ENCODE peak calls at places on chromosomes 1 and 21, in seven cellular contexts. E is ovary, R is H1, C is transverse colon, B is vagina, G is upper lobe of left lung, Y is uterus. M is an unnamed sample.

GRCh38 chr1:46345281-46345680 is 4.7 kb downstream of the NSUN4 start:
- DNase-seq in G (no peak), E (no peak), C (no peak), Y (no peak), B (no peak), R (no peak), M (no peak)

GRCh38 chr1:72366473-72366872 is 84.1 kb upstream of the NEGR1 start:
- DNase-seq in E (no peak), G (peak; percentile 73), Y (no peak), C (no peak), R (no peak), B (no peak), M (no peak)

GRCh38 chr1:184390889-184391288 is 4.1 kb downstream of the C1orf21 start:
- DNase-seq in B (no peak), G (no peak), E (no peak), R (no peak), Y (no peak), C (no peak), M (no peak)

GRCh38 chr1:184860985-184861754 is 106.5 kb upstream of the EDEM3 start:
- DNase-seq in E (no peak), R (no peak), Y (no peak), B (no peak), G (no peak), C (peak; percentile 37), M (no peak)

GRCh38 chr1:1573843-1574720 is 581 bp downstream of the SSU72 start:
- DNase-seq in C (peak; percentile 65), Y (no peak), B (no peak), R (no peak), G (peak; percentile 45), E (peak; percentile 60), M (no peak)

GRCh38 chr1:71650126-71650525 is 569.3 kb upstream of the ZRANB2 start:
- DNase-seq in B (no peak), E (no peak), C (no peak), G (no peak), R (no peak), Y (no peak), M (no peak)

GRCh38 chr1:19101244-19101643 is 108.8 kb downstream of the UBR4 start:
- DNase-seq in E (no peak), C (no peak), R (no peak), G (no peak), Y (no peak), B (no peak), M (no peak)

GRCh38 chr1:10865518-10866313 is 69.3 kb upstream of the CASZ1 start:
- DNase-seq in G (no peak), E (no peak), Y (no peak), B (no peak), R (no peak), C (no peak), M (no peak)

GRCh38 chr21:43609501-43610340 is 49.6 kb downstream of the HSF2BP start:
- DNase-seq in E (peak; percentile 60), C (peak; percentile 71), R (no peak), B (no peak), G (peak; percentile 79), Y (peak; percentile 25), M (no peak)

GRCh38 chr1:155678027-155678426 is 10.5 kb downstream of the YY1AP1 start:
- DNase-seq in G (no peak), E (no peak), R (no peak), Y (no peak), C (no peak), B (no peak), M (no peak)

GRCh38 chr1:216626394-216627067 is 96.7 kb downstream of the ESRRG start:
- DNase-seq in Y (no peak), G (no peak), B (no peak), R (no peak), E (no peak), C (no peak), M (no peak)

DNA sequence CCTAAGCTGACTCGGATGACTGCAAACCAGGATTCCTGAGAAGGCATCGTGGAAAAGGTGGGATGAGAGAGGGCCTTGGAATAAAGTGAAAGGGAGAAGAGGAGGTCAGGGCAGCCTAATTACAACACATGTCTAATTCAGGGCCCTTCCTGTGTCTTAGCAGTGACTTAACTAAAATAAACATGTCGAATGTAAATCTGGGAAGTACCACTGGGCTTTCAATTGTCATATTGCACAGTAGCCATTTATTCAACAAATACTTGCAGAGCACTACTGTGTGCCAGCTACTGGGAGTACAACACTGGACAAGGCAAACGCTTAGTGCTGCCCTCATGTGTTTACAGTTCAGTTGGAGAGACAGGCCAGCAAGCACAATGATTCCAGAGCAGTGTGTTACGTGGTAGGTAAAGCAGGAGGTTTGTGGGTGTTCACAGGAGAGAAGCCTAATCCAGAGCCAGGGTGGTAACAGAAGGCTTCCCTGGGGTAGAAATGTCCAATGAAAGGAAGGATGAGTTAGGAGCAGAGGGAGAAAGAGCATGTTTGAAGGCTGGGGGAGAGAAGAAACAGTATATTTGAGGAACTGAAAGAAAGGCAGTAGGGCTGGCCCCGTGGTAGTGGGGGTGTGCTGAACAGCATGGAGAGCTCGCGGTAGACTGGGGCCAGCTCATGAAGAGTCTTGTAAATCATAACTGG is 38.0 kb upstream of the RASAL2 start:
- DNase-seq in Y (no peak), G (peak; percentile 44), R (no peak), E (no peak), C (no peak), B (no peak), M (no peak)
- TF ChIP-seq CTCF in Y (no peak), G (no peak), R (peak; percentile 23), E (no peak), C (no peak), B (no peak), M (no peak)

GRCh38 chr21:25607812-25608737 is 794 bp upstream of the MRPL39 start:
- DNase-seq in C (peak; percentile 84), G (peak; percentile 86), B (no peak), Y (peak; percentile 81), E (peak; percentile 80), R (peak; percentile 47), M (peak; percentile 30)

GRCh38 chr21:25607151-25607811 is at the start of gene MRPL39:
- DNase-seq in B (no peak), G (peak; percentile 86), R (peak; percentile 78), E (peak; percentile 84), Y (peak; percentile 79), C (peak; percentile 89), M (peak; percentile 53)
- TF ChIP-seq POLR2A in B (no peak), G (peak; percentile 62), R (peak; percentile 82), E (no peak), Y (no peak), C (peak; percentile 55), M (no peak)

GRCh38 chr1:84635261-84635848 is 54.9 kb downstream of the SSX2IP start:
- DNase-seq in B (no peak), R (no peak), E (no peak), Y (no peak), C (no peak), G (no peak), M (no peak)

GRCh38 chr1:84632975-84633427 is 57.3 kb downstream of the SSX2IP start:
- DNase-seq in B (no peak), Y (no peak), C (peak; percentile 10), R (no peak), E (no peak), G (no peak), M (no peak)

GRCh38 chr1:84632142-84632541 is 57.9 kb upstream of the CTBS start:
- DNase-seq in G (no peak), B (no peak), E (no peak), R (no peak), Y (no peak), C (no peak), M (no peak)

GRCh38 chr1:84634536-84635205 is 55.6 kb downstream of the SSX2IP start:
- DNase-seq in E (no peak), G (no peak), C (no peak), R (peak; percentile 25), Y (no peak), B (no peak), M (no peak)
- H3K27ac ChIP-seq in E (no peak overlapping the region), G (no peak overlapping the region), C (peak overlapping the region; percentile 1), R (no peak overlapping the region), Y (no peak overlapping the region), B (no peak overlapping the region), M (no peak overlapping the region)

GRCh38 chr1:21510113-21510493 is 880 bp downstream of the ALPL start:
- DNase-seq in G (no peak), Y (no peak), C (no peak), E (no peak), R (peak; percentile 71), B (no peak), M (no peak)

GRCh38 chr1:21508580-21509350 is 458 bp upstream of the ALPL start:
- DNase-seq in R (peak; percentile 67), C (peak; percentile 62), E (peak; percentile 74), B (no peak), G (peak; percentile 87), Y (no peak), M (no peak)

GRCh38 chr1:21511579-21512522 is 2.6 kb downstream of the ALPL start:
- DNase-seq in R (no peak), G (peak; percentile 77), B (no peak), Y (no peak), C (peak; percentile 35), E (no peak), M (no peak)

GRCh38 chr1:21509351-21510112 is at the start of gene ALPL:
- DNase-seq in G (no peak), E (no peak), Y (no peak), R (no peak), B (no peak), C (no peak), M (no peak)

DNA sequence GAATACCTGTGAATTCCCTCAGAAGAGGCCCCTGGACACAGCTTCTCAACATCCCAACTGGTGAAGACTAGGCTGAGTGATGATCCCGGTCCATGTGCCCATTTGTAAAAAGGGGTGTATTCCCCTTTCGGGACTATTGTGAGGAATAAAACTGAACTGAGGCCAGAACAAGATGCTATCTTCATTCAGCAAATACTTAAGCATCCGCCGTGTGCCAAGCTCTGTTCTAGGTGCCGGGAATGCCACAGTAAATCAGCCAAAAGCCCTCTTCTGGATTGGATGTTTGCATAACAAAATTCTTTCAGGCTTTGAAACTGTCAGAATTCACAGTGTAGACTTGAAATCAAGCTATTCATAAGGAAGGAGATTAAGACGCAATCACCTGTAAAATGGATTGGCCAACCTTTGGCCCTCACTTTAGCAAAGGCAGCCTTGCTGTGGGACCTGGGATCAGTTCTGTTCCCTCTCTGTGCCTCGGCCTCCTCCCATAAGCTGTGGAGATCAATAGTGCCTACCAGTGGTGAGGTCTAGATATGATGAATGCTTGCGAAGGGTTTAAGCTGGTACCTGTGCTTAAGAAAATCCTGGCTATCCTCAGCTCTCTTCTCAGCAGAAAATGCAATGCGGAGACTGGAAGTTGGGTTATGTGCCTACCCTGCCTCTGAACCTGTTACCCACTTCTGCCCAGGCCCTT is 1.8 kb downstream of the ALPL start:
- DNase-seq in G (peak; percentile 53), Y (no peak), C (no peak), E (no peak), R (no peak), B (no peak), M (no peak)
- TF ChIP-seq CTCF in G (no peak), Y (no peak), C (no peak), E (no peak), R (peak; percentile 19), B (no peak), M (no peak)

M was measured in esophagus squamous epithelium.